ENCODE peak calls at places on chromosomes 6 and 20, in ten cellular contexts. One of them, this sample, is unnamed.

GRCh38 chr6:148776321-148776966 is 29.6 kb downstream of the UST start:
- DNase-seq in left cardiac atrium: no peak
- DNase-seq in activated T-cell treated with anti-CD3 and anti-CD28 coated beads, Interleukin-2, amount 50 U/mL, for 24 hours: no peak
- DNase-seq in cardiac fibroblast: peak; percentile 78
- DNase-seq in ureter: no peak
- DNase-seq in stomach: no peak
- DNase-seq in stimulated activated CD4-positive, alpha-beta T cell treated with anti-CD3 and anti-CD28 coated beads, Interleukin-1b, Interleukin-23, amount 100 ng/mL, for 48 hours: no peak
- DNase-seq in neuronal stem cell: no peak
- DNase-seq in GDM1: no peak
- DNase-seq in amniotic stem cell: no peak
- DNase-seq in this sample: peak; percentile 72

GRCh38 chr6:112480551-112480950 is 133.4 kb downstream of the RFPL4B start:
- DNase-seq in activated T-cell treated with anti-CD3 and anti-CD28 coated beads, Interleukin-2, amount 50 U/mL, for 24 hours: no peak
- DNase-seq in GDM1: no peak
- DNase-seq in left cardiac atrium: no peak
- DNase-seq in ureter: no peak
- DNase-seq in stimulated activated CD4-positive, alpha-beta T cell treated with anti-CD3 and anti-CD28 coated beads, Interleukin-1b, Interleukin-23, amount 100 ng/mL, for 48 hours: no peak
- DNase-seq in stomach: no peak
- DNase-seq in cardiac fibroblast: peak; percentile 5
- DNase-seq in neuronal stem cell: no peak
- DNase-seq in amniotic stem cell: no peak
- DNase-seq in this sample: peak; percentile 34

GRCh38 chr6:1311400-1312192 is at the start of gene FOXQ1:
- DNase-seq in stimulated activated CD4-positive, alpha-beta T cell treated with anti-CD3 and anti-CD28 coated beads, Interleukin-1b, Interleukin-23, amount 100 ng/mL, for 48 hours: peak; percentile 4
- DNase-seq in left cardiac atrium: no peak
- DNase-seq in neuronal stem cell: no peak
- DNase-seq in amniotic stem cell: no peak
- DNase-seq in activated T-cell treated with anti-CD3 and anti-CD28 coated beads, Interleukin-2, amount 50 U/mL, for 24 hours: peak; percentile 52
- DNase-seq in stomach: peak; percentile 94
- DNase-seq in cardiac fibroblast: no peak
- DNase-seq in ureter: peak; percentile 92
- DNase-seq in GDM1: no peak
- DNase-seq in this sample: peak; percentile 71

GRCh38 chr20:45925821-45926506 is 8.5 kb upstream of the PCIF1 start:
- DNase-seq in amniotic stem cell: no peak
- DNase-seq in stimulated activated CD4-positive, alpha-beta T cell treated with anti-CD3 and anti-CD28 coated beads, Interleukin-1b, Interleukin-23, amount 100 ng/mL, for 48 hours: no peak
- DNase-seq in activated T-cell treated with anti-CD3 and anti-CD28 coated beads, Interleukin-2, amount 50 U/mL, for 24 hours: no peak
- DNase-seq in neuronal stem cell: no peak
- DNase-seq in left cardiac atrium: no peak
- DNase-seq in cardiac fibroblast: no peak
- DNase-seq in ureter: no peak
- DNase-seq in stomach: no peak
- DNase-seq in GDM1: no peak
- DNase-seq in this sample: no peak

GRCh38 chr6:168678588-168678987 is 237.6 kb downstream of the SMOC2 start:
- DNase-seq in stimulated activated CD4-positive, alpha-beta T cell treated with anti-CD3 and anti-CD28 coated beads, Interleukin-1b, Interleukin-23, amount 100 ng/mL, for 48 hours: no peak
- DNase-seq in stomach: no peak
- DNase-seq in amniotic stem cell: no peak
- DNase-seq in neuronal stem cell: no peak
- DNase-seq in cardiac fibroblast: no peak
- DNase-seq in left cardiac atrium: no peak
- DNase-seq in activated T-cell treated with anti-CD3 and anti-CD28 coated beads, Interleukin-2, amount 50 U/mL, for 24 hours: no peak
- DNase-seq in ureter: no peak
- DNase-seq in GDM1: no peak
- DNase-seq in this sample: no peak

GRCh38 chr6:113513086-113513485 is 344.1 kb upstream of the MARCKS start:
- DNase-seq in left cardiac atrium: no peak
- DNase-seq in cardiac fibroblast: no peak
- DNase-seq in GDM1: no peak
- DNase-seq in ureter: no peak
- DNase-seq in stimulated activated CD4-positive, alpha-beta T cell treated with anti-CD3 and anti-CD28 coated beads, Interleukin-1b, Interleukin-23, amount 100 ng/mL, for 48 hours: no peak
- DNase-seq in amniotic stem cell: no peak
- DNase-seq in stomach: no peak
- DNase-seq in neuronal stem cell: no peak
- DNase-seq in activated T-cell treated with anti-CD3 and anti-CD28 coated beads, Interleukin-2, amount 50 U/mL, for 24 hours: no peak
- DNase-seq in this sample: no peak

GRCh38 chr20:20360464-20360863 is 7.4 kb upstream of the INSM1 start:
- DNase-seq in neuronal stem cell: no peak
- DNase-seq in amniotic stem cell: peak; percentile 32
- DNase-seq in stimulated activated CD4-positive, alpha-beta T cell treated with anti-CD3 and anti-CD28 coated beads, Interleukin-1b, Interleukin-23, amount 100 ng/mL, for 48 hours: peak; percentile 41
- DNase-seq in activated T-cell treated with anti-CD3 and anti-CD28 coated beads, Interleukin-2, amount 50 U/mL, for 24 hours: peak; percentile 43
- DNase-seq in GDM1: peak; percentile 17
- DNase-seq in stomach: peak; percentile 45
- DNase-seq in left cardiac atrium: no peak
- DNase-seq in cardiac fibroblast: peak; percentile 76
- DNase-seq in ureter: no peak
- DNase-seq in this sample: peak; percentile 85

GRCh38 chr6:56959938-56960337 is 5.0 kb downstream of the BEND6 start:
- DNase-seq in stimulated activated CD4-positive, alpha-beta T cell treated with anti-CD3 and anti-CD28 coated beads, Interleukin-1b, Interleukin-23, amount 100 ng/mL, for 48 hours: no peak
- DNase-seq in stomach: no peak
- DNase-seq in activated T-cell treated with anti-CD3 and anti-CD28 coated beads, Interleukin-2, amount 50 U/mL, for 24 hours: no peak
- DNase-seq in GDM1: no peak
- DNase-seq in ureter: no peak
- DNase-seq in cardiac fibroblast: no peak
- DNase-seq in amniotic stem cell: no peak
- DNase-seq in neuronal stem cell: no peak
- DNase-seq in left cardiac atrium: no peak
- DNase-seq in this sample: peak; percentile 9

GRCh38 chr20:17761612-17762011 is 61.8 kb downstream of the BANF2 start:
- DNase-seq in ureter: no peak
- DNase-seq in left cardiac atrium: no peak
- DNase-seq in stomach: no peak
- DNase-seq in neuronal stem cell: no peak
- DNase-seq in stimulated activated CD4-positive, alpha-beta T cell treated with anti-CD3 and anti-CD28 coated beads, Interleukin-1b, Interleukin-23, amount 100 ng/mL, for 48 hours: no peak
- DNase-seq in activated T-cell treated with anti-CD3 and anti-CD28 coated beads, Interleukin-2, amount 50 U/mL, for 24 hours: no peak
- DNase-seq in cardiac fibroblast: no peak
- DNase-seq in amniotic stem cell: no peak
- DNase-seq in GDM1: no peak
- DNase-seq in this sample: no peak

GRCh38 chr20:24452498-24453133 is 16.8 kb upstream of the SYNDIG1 start:
- DNase-seq in GDM1: no peak
- DNase-seq in left cardiac atrium: no peak
- DNase-seq in neuronal stem cell: no peak
- DNase-seq in activated T-cell treated with anti-CD3 and anti-CD28 coated beads, Interleukin-2, amount 50 U/mL, for 24 hours: no peak
- DNase-seq in stomach: no peak
- DNase-seq in amniotic stem cell: no peak
- DNase-seq in cardiac fibroblast: no peak
- DNase-seq in stimulated activated CD4-positive, alpha-beta T cell treated with anti-CD3 and anti-CD28 coated beads, Interleukin-1b, Interleukin-23, amount 100 ng/mL, for 48 hours: no peak
- DNase-seq in ureter: no peak
- DNase-seq in this sample: no peak

GRCh38 chr20:20450461-20451027 is 82.6 kb downstream of the INSM1 start:
- DNase-seq in activated T-cell treated with anti-CD3 and anti-CD28 coated beads, Interleukin-2, amount 50 U/mL, for 24 hours: no peak
- DNase-seq in ureter: no peak
- DNase-seq in left cardiac atrium: no peak
- DNase-seq in cardiac fibroblast: peak; percentile 22
- DNase-seq in amniotic stem cell: no peak
- DNase-seq in GDM1: no peak
- DNase-seq in stimulated activated CD4-positive, alpha-beta T cell treated with anti-CD3 and anti-CD28 coated beads, Interleukin-1b, Interleukin-23, amount 100 ng/mL, for 48 hours: no peak
- DNase-seq in neuronal stem cell: no peak
- DNase-seq in stomach: peak; percentile 52
- DNase-seq in this sample: no peak

GRCh38 chr20:44166008-44166407 is 21.0 kb downstream of the JPH2 start:
- DNase-seq in amniotic stem cell: no peak
- DNase-seq in GDM1: no peak
- DNase-seq in activated T-cell treated with anti-CD3 and anti-CD28 coated beads, Interleukin-2, amount 50 U/mL, for 24 hours: no peak
- DNase-seq in ureter: no peak
- DNase-seq in left cardiac atrium: no peak
- DNase-seq in stimulated activated CD4-positive, alpha-beta T cell treated with anti-CD3 and anti-CD28 coated beads, Interleukin-1b, Interleukin-23, amount 100 ng/mL, for 48 hours: no peak
- DNase-seq in cardiac fibroblast: no peak
- DNase-seq in stomach: no peak
- DNase-seq in neuronal stem cell: no peak
- DNase-seq in this sample: peak; percentile 55

GRCh38 chr6:11911535-11911934 is 100.6 kb upstream of the HIVEP1 start:
- DNase-seq in amniotic stem cell: no peak
- DNase-seq in activated T-cell treated with anti-CD3 and anti-CD28 coated beads, Interleukin-2, amount 50 U/mL, for 24 hours: no peak
- DNase-seq in ureter: no peak
- DNase-seq in neuronal stem cell: no peak
- DNase-seq in GDM1: no peak
- DNase-seq in stomach: no peak
- DNase-seq in left cardiac atrium: no peak
- DNase-seq in cardiac fibroblast: peak; percentile 3
- DNase-seq in stimulated activated CD4-positive, alpha-beta T cell treated with anti-CD3 and anti-CD28 coated beads, Interleukin-1b, Interleukin-23, amount 100 ng/mL, for 48 hours: no peak
- DNase-seq in this sample: peak; percentile 51

GRCh38 chr6:90025418-90026089 is 131.3 kb downstream of the GJA10 start:
- DNase-seq in GDM1: no peak
- DNase-seq in stomach: no peak
- DNase-seq in neuronal stem cell: no peak
- DNase-seq in left cardiac atrium: no peak
- DNase-seq in ureter: no peak
- DNase-seq in activated T-cell treated with anti-CD3 and anti-CD28 coated beads, Interleukin-2, amount 50 U/mL, for 24 hours: no peak
- DNase-seq in cardiac fibroblast: peak; percentile 73
- DNase-seq in stimulated activated CD4-positive, alpha-beta T cell treated with anti-CD3 and anti-CD28 coated beads, Interleukin-1b, Interleukin-23, amount 100 ng/mL, for 48 hours: peak; percentile 71
- DNase-seq in amniotic stem cell: peak; percentile 20
- DNase-seq in this sample: peak; percentile 75

GRCh38 chr20:17210983-17211382 is 15.9 kb upstream of the PCSK2 start:
- DNase-seq in cardiac fibroblast: no peak
- DNase-seq in activated T-cell treated with anti-CD3 and anti-CD28 coated beads, Interleukin-2, amount 50 U/mL, for 24 hours: no peak
- DNase-seq in amniotic stem cell: no peak
- DNase-seq in ureter: no peak
- DNase-seq in stimulated activated CD4-positive, alpha-beta T cell treated with anti-CD3 and anti-CD28 coated beads, Interleukin-1b, Interleukin-23, amount 100 ng/mL, for 48 hours: no peak
- DNase-seq in stomach: no peak
- DNase-seq in neuronal stem cell: no peak
- DNase-seq in GDM1: no peak
- DNase-seq in left cardiac atrium: no peak
- DNase-seq in this sample: no peak

GRCh38 chr6:43873806-43874714 is 104.0 kb downstream of the VEGFA start:
- DNase-seq in stimulated activated CD4-positive, alpha-beta T cell treated with anti-CD3 and anti-CD28 coated beads, Interleukin-1b, Interleukin-23, amount 100 ng/mL, for 48 hours: no peak
- DNase-seq in left cardiac atrium: no peak
- DNase-seq in stomach: peak; percentile 79
- DNase-seq in ureter: peak; percentile 71
- DNase-seq in neuronal stem cell: no peak
- DNase-seq in activated T-cell treated with anti-CD3 and anti-CD28 coated beads, Interleukin-2, amount 50 U/mL, for 24 hours: no peak
- DNase-seq in amniotic stem cell: no peak
- DNase-seq in GDM1: no peak
- DNase-seq in cardiac fibroblast: no peak
- DNase-seq in this sample: no peak

GRCh38 chr6:101544286-101544685 is 150.8 kb downstream of the GRIK2 start:
- DNase-seq in ureter: no peak
- DNase-seq in stimulated activated CD4-positive, alpha-beta T cell treated with anti-CD3 and anti-CD28 coated beads, Interleukin-1b, Interleukin-23, amount 100 ng/mL, for 48 hours: no peak
- DNase-seq in activated T-cell treated with anti-CD3 and anti-CD28 coated beads, Interleukin-2, amount 50 U/mL, for 24 hours: no peak
- DNase-seq in neuronal stem cell: no peak
- DNase-seq in GDM1: no peak
- DNase-seq in amniotic stem cell: peak; percentile 22
- DNase-seq in stomach: no peak
- DNase-seq in cardiac fibroblast: no peak
- DNase-seq in left cardiac atrium: no peak
- DNase-seq in this sample: peak; percentile 21

This sample was measured in GM03348.